ENCODE peak calls at places on chromosomes 5 and 9, in five cellular contexts. One of them, this sample, is unnamed.

GRCh38 chr5:143340891-143341685 is 62.4 kb downstream of the NR3C1 start:
- ATAC-seq in heart left ventricle: peak
- ATAC-seq in naive thymus-derived CD8-positive, alpha-beta T cell: no peak
- ATAC-seq in stimulated activated naive CD8-positive, alpha-beta T cell treated with anti-CD3 and anti-CD28 coated beads, Interleukin-15, Interleukin-2, amounts not matched to agents 100 U/mL and 50 U/mL, for 24 hours: no peak
- ATAC-seq in HCT116: no peak
- ATAC-seq in this sample: no peak

GRCh38 chr9:89801723-89802680 is 197.2 kb downstream of the GADD45G start:
- ATAC-seq in heart left ventricle: peak
- ATAC-seq in naive thymus-derived CD8-positive, alpha-beta T cell: no peak
- ATAC-seq in stimulated activated naive CD8-positive, alpha-beta T cell treated with anti-CD3 and anti-CD28 coated beads, Interleukin-15, Interleukin-2, amounts not matched to agents 100 U/mL and 50 U/mL, for 24 hours: no peak
- ATAC-seq in HCT116: no peak
- ATAC-seq in this sample: no peak

GRCh38 chr9:27491164-27491563 is 32.9 kb upstream of the IFNK start:
- ATAC-seq in heart left ventricle: no peak
- ATAC-seq in naive thymus-derived CD8-positive, alpha-beta T cell: no peak
- ATAC-seq in stimulated activated naive CD8-positive, alpha-beta T cell treated with anti-CD3 and anti-CD28 coated beads, Interleukin-15, Interleukin-2, amounts not matched to agents 100 U/mL and 50 U/mL, for 24 hours: no peak
- ATAC-seq in HCT116: no peak
- ATAC-seq in this sample: peak

GRCh38 chr5:134648425-134649162 is at the start of gene SEC24A:
- ATAC-seq in heart left ventricle: peak
- ATAC-seq in naive thymus-derived CD8-positive, alpha-beta T cell: peak
- ATAC-seq in stimulated activated naive CD8-positive, alpha-beta T cell treated with anti-CD3 and anti-CD28 coated beads, Interleukin-15, Interleukin-2, amounts not matched to agents 100 U/mL and 50 U/mL, for 24 hours: peak
- ATAC-seq in HCT116: peak
- ATAC-seq in this sample: peak

GRCh38 chr5:95631265-95631957 is 11.5 kb downstream of the GPR150 start:
- ATAC-seq in heart left ventricle: peak
- ATAC-seq in naive thymus-derived CD8-positive, alpha-beta T cell: peak
- ATAC-seq in stimulated activated naive CD8-positive, alpha-beta T cell treated with anti-CD3 and anti-CD28 coated beads, Interleukin-15, Interleukin-2, amounts not matched to agents 100 U/mL and 50 U/mL, for 24 hours: no peak
- ATAC-seq in HCT116: no peak
- ATAC-seq in this sample: no peak

GRCh38 chr5:138878437-138879235 is 3.5 kb upstream of the LRRTM2 start:
- ATAC-seq in heart left ventricle: peak
- ATAC-seq in naive thymus-derived CD8-positive, alpha-beta T cell: no peak
- ATAC-seq in stimulated activated naive CD8-positive, alpha-beta T cell treated with anti-CD3 and anti-CD28 coated beads, Interleukin-15, Interleukin-2, amounts not matched to agents 100 U/mL and 50 U/mL, for 24 hours: no peak
- ATAC-seq in HCT116: no peak
- ATAC-seq in this sample: no peak

GRCh38 chr5:150763023-150763793 is 4.4 kb upstream of the DCTN4 start:
- ATAC-seq in heart left ventricle: peak
- ATAC-seq in naive thymus-derived CD8-positive, alpha-beta T cell: no peak
- ATAC-seq in stimulated activated naive CD8-positive, alpha-beta T cell treated with anti-CD3 and anti-CD28 coated beads, Interleukin-15, Interleukin-2, amounts not matched to agents 100 U/mL and 50 U/mL, for 24 hours: no peak
- ATAC-seq in HCT116: no peak
- ATAC-seq in this sample: no peak

GRCh38 chr5:79973511-79973910 is 17.6 kb downstream of the MTX3 start:
- ATAC-seq in heart left ventricle: no peak
- ATAC-seq in naive thymus-derived CD8-positive, alpha-beta T cell: no peak
- ATAC-seq in stimulated activated naive CD8-positive, alpha-beta T cell treated with anti-CD3 and anti-CD28 coated beads, Interleukin-15, Interleukin-2, amounts not matched to agents 100 U/mL and 50 U/mL, for 24 hours: no peak
- ATAC-seq in HCT116: no peak
- ATAC-seq in this sample: no peak

GRCh38 chr9:121196389-121196788 is 5.3 kb downstream of the RAB14 start:
- ATAC-seq in heart left ventricle: no peak
- ATAC-seq in naive thymus-derived CD8-positive, alpha-beta T cell: peak
- ATAC-seq in stimulated activated naive CD8-positive, alpha-beta T cell treated with anti-CD3 and anti-CD28 coated beads, Interleukin-15, Interleukin-2, amounts not matched to agents 100 U/mL and 50 U/mL, for 24 hours: peak
- ATAC-seq in HCT116: no peak
- ATAC-seq in this sample: no peak

GRCh38 chr9:77162366-77162765 is 15.0 kb upstream of the VPS13A start:
- ATAC-seq in heart left ventricle: peak
- ATAC-seq in naive thymus-derived CD8-positive, alpha-beta T cell: no peak
- ATAC-seq in stimulated activated naive CD8-positive, alpha-beta T cell treated with anti-CD3 and anti-CD28 coated beads, Interleukin-15, Interleukin-2, amounts not matched to agents 100 U/mL and 50 U/mL, for 24 hours: no peak
- ATAC-seq in HCT116: no peak
- ATAC-seq in this sample: no peak

GRCh38 chr9:96719538-96720315 is 58.2 kb downstream of the ZNF510 start:
- ATAC-seq in heart left ventricle: no peak
- ATAC-seq in naive thymus-derived CD8-positive, alpha-beta T cell: peak
- ATAC-seq in stimulated activated naive CD8-positive, alpha-beta T cell treated with anti-CD3 and anti-CD28 coated beads, Interleukin-15, Interleukin-2, amounts not matched to agents 100 U/mL and 50 U/mL, for 24 hours: no peak
- ATAC-seq in HCT116: no peak
- ATAC-seq in this sample: no peak

GRCh38 chr9:35001285-35001677 is 11.7 kb downstream of the DNAJB5 start:
- ATAC-seq in heart left ventricle: no peak
- ATAC-seq in naive thymus-derived CD8-positive, alpha-beta T cell: no peak
- ATAC-seq in stimulated activated naive CD8-positive, alpha-beta T cell treated with anti-CD3 and anti-CD28 coated beads, Interleukin-15, Interleukin-2, amounts not matched to agents 100 U/mL and 50 U/mL, for 24 hours: no peak
- ATAC-seq in HCT116: no peak
- ATAC-seq in this sample: no peak

GRCh38 chr5:137185193-137185592 is 313.9 kb downstream of the SPOCK1 start:
- ATAC-seq in heart left ventricle: no peak
- ATAC-seq in naive thymus-derived CD8-positive, alpha-beta T cell: no peak
- ATAC-seq in stimulated activated naive CD8-positive, alpha-beta T cell treated with anti-CD3 and anti-CD28 coated beads, Interleukin-15, Interleukin-2, amounts not matched to agents 100 U/mL and 50 U/mL, for 24 hours: no peak
- ATAC-seq in HCT116: no peak
- ATAC-seq in this sample: no peak

GRCh38 chr5:9431496-9432258 is 114.2 kb downstream of the SEMA5A start:
- ATAC-seq in heart left ventricle: peak
- ATAC-seq in naive thymus-derived CD8-positive, alpha-beta T cell: no peak
- ATAC-seq in stimulated activated naive CD8-positive, alpha-beta T cell treated with anti-CD3 and anti-CD28 coated beads, Interleukin-15, Interleukin-2, amounts not matched to agents 100 U/mL and 50 U/mL, for 24 hours: no peak
- ATAC-seq in HCT116: no peak
- ATAC-seq in this sample: no peak

This sample was measured in stimulated activated memory B cell treated with anti-CD40 and anti-IgM and Interleukin-4, amounts not matched to agents 10 μg/mL and 1 μg/mL and 100 μg/mL, for 72 hours.